ENCODE peak calls at places on chromosomes 4 and X, in four cellular contexts. One of them, this sample, is unnamed.

GRCh38 chr4:5638976-5639375 is 69.4 kb downstream of the EVC2 start:
- DNase-seq in progenitor cell of endocrine pancreas: no peak
- DNase-seq in spleen: no peak
- DNase-seq in suprapubic skin: no peak
- DNase-seq in this sample: no peak

GRCh38 chrX:110045988-110046387 is 43.1 kb downstream of the TMEM164 start:
- DNase-seq in spleen: no peak
- DNase-seq in suprapubic skin: no peak
- DNase-seq in progenitor cell of endocrine pancreas: no peak
- DNase-seq in this sample: no peak

GRCh38 chrX:18286322-18286831 is 65.7 kb upstream of the BEND2 start:
- DNase-seq in progenitor cell of endocrine pancreas: no peak
- DNase-seq in spleen: no peak
- DNase-seq in suprapubic skin: no peak
- DNase-seq in this sample: no peak

GRCh38 chr4:146124023-146124680 is 51.4 kb upstream of the LSM6 start:
- DNase-seq in progenitor cell of endocrine pancreas: no peak
- DNase-seq in suprapubic skin: no peak
- DNase-seq in spleen: no peak
- DNase-seq in this sample: no peak

GRCh38 chr4:128305942-128306341 is 18.3 kb upstream of the PGRMC2 start:
- DNase-seq in spleen: no peak
- DNase-seq in progenitor cell of endocrine pancreas: no peak
- DNase-seq in suprapubic skin: no peak
- DNase-seq in this sample: no peak

GRCh38 chr4:82043081-82043808 is 330.5 kb downstream of the HNRNPD start:
- DNase-seq in suprapubic skin: no peak
- DNase-seq in progenitor cell of endocrine pancreas: no peak
- DNase-seq in spleen: no peak
- DNase-seq in this sample: no peak

GRCh38 chrX:68746988-68747387 is 81.8 kb upstream of the EFNB1 start:
- DNase-seq in progenitor cell of endocrine pancreas: no peak
- DNase-seq in suprapubic skin: peak
- DNase-seq in spleen: peak
- DNase-seq in this sample: no peak

GRCh38 chr4:52861879-52862604 is at the start of gene RASL11B:
- DNase-seq in suprapubic skin: peak
- DNase-seq in spleen: peak
- DNase-seq in progenitor cell of endocrine pancreas: peak
- DNase-seq in this sample: no peak

GRCh38 chr4:12724520-12724919 is 759.6 kb downstream of the RAB28 start:
- DNase-seq in progenitor cell of endocrine pancreas: no peak
- DNase-seq in suprapubic skin: no peak
- DNase-seq in spleen: no peak
- DNase-seq in this sample: no peak

GRCh38 chr4:153151535-153152452 is 52.4 kb upstream of the TRIM2 start:
- DNase-seq in progenitor cell of endocrine pancreas: peak
- DNase-seq in spleen: no peak
- DNase-seq in suprapubic skin: no peak
- DNase-seq in this sample: no peak

GRCh38 chr4:152667781-152668180 is 12.0 kb downstream of the TMEM154 start:
- DNase-seq in suprapubic skin: no peak
- DNase-seq in spleen: no peak
- DNase-seq in progenitor cell of endocrine pancreas: no peak
- DNase-seq in this sample: no peak

GRCh38 chrX:6067600-6067999 is 161.1 kb downstream of the NLGN4X start:
- DNase-seq in progenitor cell of endocrine pancreas: no peak
- DNase-seq in suprapubic skin: no peak
- DNase-seq in spleen: no peak
- DNase-seq in this sample: no peak

GRCh38 chrX:8724176-8724757 is 7.7 kb downstream of the ANOS1 start:
- DNase-seq in spleen: no peak
- DNase-seq in suprapubic skin: no peak
- DNase-seq in progenitor cell of endocrine pancreas: no peak
- DNase-seq in this sample: no peak

GRCh38 chrX:127058220-127058619 is 238.7 kb downstream of the PRR32 start:
- DNase-seq in spleen: no peak
- DNase-seq in suprapubic skin: no peak
- DNase-seq in progenitor cell of endocrine pancreas: no peak
- DNase-seq in this sample: no peak

GRCh38 chr4:14218641-14219040 is 591.1 kb upstream of the BOD1L1 start:
- DNase-seq in spleen: no peak
- DNase-seq in progenitor cell of endocrine pancreas: no peak
- DNase-seq in suprapubic skin: no peak
- DNase-seq in this sample: no peak

GRCh38 chr4:103024996-103025395 is 5.5 kb upstream of the SLC9B1 start:
- DNase-seq in progenitor cell of endocrine pancreas: no peak
- DNase-seq in spleen: no peak
- DNase-seq in suprapubic skin: no peak
- DNase-seq in this sample: no peak

GRCh38 chr4:166078956-166079355 is 205.9 kb downstream of the TLL1 start:
- DNase-seq in spleen: no peak
- DNase-seq in progenitor cell of endocrine pancreas: no peak
- DNase-seq in suprapubic skin: no peak
- DNase-seq in this sample: no peak

GRCh38 chr4:99755223-99755944 is 61.2 kb upstream of the DAPP1 start:
- DNase-seq in spleen: no peak
- DNase-seq in progenitor cell of endocrine pancreas: no peak
- DNase-seq in suprapubic skin: no peak
- DNase-seq in this sample: no peak

GRCh38 chr4:64079316-64079715 is 329.9 kb downstream of the TECRL start:
- DNase-seq in progenitor cell of endocrine pancreas: no peak
- DNase-seq in spleen: no peak
- DNase-seq in suprapubic skin: no peak
- DNase-seq in this sample: no peak

GRCh38 chr4:27024807-27025206 is 164.2 kb downstream of the STIM2 start:
- DNase-seq in progenitor cell of endocrine pancreas: no peak
- DNase-seq in suprapubic skin: no peak
- DNase-seq in spleen: no peak
- DNase-seq in this sample: no peak

GRCh38 chr4:153335665-153336064 is 8.8 kb upstream of the MND1 start:
- DNase-seq in suprapubic skin: no peak
- DNase-seq in spleen: no peak
- DNase-seq in progenitor cell of endocrine pancreas: no peak
- DNase-seq in this sample: no peak

GRCh38 chr4:24930136-24930535 is 17.3 kb upstream of the CCDC149 start:
- DNase-seq in spleen: no peak
- DNase-seq in progenitor cell of endocrine pancreas: no peak
- DNase-seq in suprapubic skin: no peak
- DNase-seq in this sample: no peak

GRCh38 chrX:139286342-139286741 is 244.2 kb upstream of the F9 start:
- DNase-seq in suprapubic skin: no peak
- DNase-seq in spleen: no peak
- DNase-seq in progenitor cell of endocrine pancreas: no peak
- DNase-seq in this sample: no peak

GRCh38 chr4:80015407-80016189 is 57.4 kb downstream of the ANTXR2 start:
- DNase-seq in spleen: no peak
- DNase-seq in suprapubic skin: no peak
- DNase-seq in progenitor cell of endocrine pancreas: no peak
- DNase-seq in this sample: no peak

GRCh38 chr4:188872809-188873208 is 733.6 kb downstream of the TRIML1 start:
- DNase-seq in progenitor cell of endocrine pancreas: no peak
- DNase-seq in suprapubic skin: no peak
- DNase-seq in spleen: no peak
- DNase-seq in this sample: no peak

GRCh38 chr4:158936238-158936637 is 166.6 kb upstream of the RAPGEF2 start:
- DNase-seq in spleen: no peak
- DNase-seq in progenitor cell of endocrine pancreas: no peak
- DNase-seq in suprapubic skin: no peak
- DNase-seq in this sample: no peak

GRCh38 chr4:24137596-24137962 is 247.7 kb upstream of the PPARGC1A start:
- DNase-seq in spleen: no peak
- DNase-seq in progenitor cell of endocrine pancreas: no peak
- DNase-seq in suprapubic skin: no peak
- DNase-seq in this sample: no peak

GRCh38 chrX:46310815-46311497 is 234.3 kb downstream of the ZNF674 start:
- DNase-seq in progenitor cell of endocrine pancreas: no peak
- DNase-seq in spleen: no peak
- DNase-seq in suprapubic skin: no peak
- DNase-seq in this sample: no peak

GRCh38 chrX:131609480-131609879 is 65.6 kb downstream of the OR13H1 start:
- DNase-seq in spleen: no peak
- DNase-seq in progenitor cell of endocrine pancreas: no peak
- DNase-seq in suprapubic skin: no peak
- DNase-seq in this sample: no peak

GRCh38 chr4:138301536-138301935 is 59.4 kb upstream of the SLC7A11 start:
- DNase-seq in suprapubic skin: no peak
- DNase-seq in progenitor cell of endocrine pancreas: no peak
- DNase-seq in spleen: no peak
- DNase-seq in this sample: no peak

GRCh38 chr4:109729155-109729562 is 711 bp downstream of the PLA2G12A start:
- DNase-seq in spleen: no peak
- DNase-seq in progenitor cell of endocrine pancreas: no peak
- DNase-seq in suprapubic skin: no peak
- DNase-seq in this sample: no peak

GRCh38 chr4:152997771-152998487 is 61.8 kb downstream of the FHDC1 start:
- DNase-seq in suprapubic skin: no peak
- DNase-seq in progenitor cell of endocrine pancreas: no peak
- DNase-seq in spleen: peak
- DNase-seq in this sample: no peak

GRCh38 chrX:129823115-129823514 is 20.6 kb downstream of the ZDHHC9 start:
- DNase-seq in spleen: no peak
- DNase-seq in progenitor cell of endocrine pancreas: no peak
- DNase-seq in suprapubic skin: no peak
- DNase-seq in this sample: no peak

GRCh38 chr4:30828290-30828926 is 108.2 kb downstream of the PCDH7 start:
- DNase-seq in spleen: no peak
- DNase-seq in progenitor cell of endocrine pancreas: no peak
- DNase-seq in suprapubic skin: no peak
- DNase-seq in this sample: no peak

GRCh38 chr4:72984351-72984750 is 85.2 kb downstream of the COX18 start:
- DNase-seq in spleen: no peak
- DNase-seq in suprapubic skin: no peak
- DNase-seq in progenitor cell of endocrine pancreas: no peak
- DNase-seq in this sample: no peak

GRCh38 chrX:109934935-109935334 is 68.0 kb upstream of the TMEM164 start:
- DNase-seq in spleen: no peak
- DNase-seq in suprapubic skin: no peak
- DNase-seq in progenitor cell of endocrine pancreas: no peak
- DNase-seq in this sample: no peak

GRCh38 chrX:152601848-152602616 is 35.7 kb upstream of the GABRQ start:
- DNase-seq in suprapubic skin: no peak
- DNase-seq in progenitor cell of endocrine pancreas: no peak
- DNase-seq in spleen: no peak
- DNase-seq in this sample: no peak

GRCh38 chrX:66016905-66017658 is 22.8 kb downstream of the VSIG4 start:
- DNase-seq in spleen: no peak
- DNase-seq in progenitor cell of endocrine pancreas: no peak
- DNase-seq in suprapubic skin: no peak
- DNase-seq in this sample: no peak
- TF ChIP-seq CTCF in spleen: no peak
- TF ChIP-seq CTCF in progenitor cell of endocrine pancreas: no peak
- TF ChIP-seq CTCF in suprapubic skin: no peak
- TF ChIP-seq CTCF in this sample: no peak

GRCh38 chr4:168995537-168996295 is 14.3 kb downstream of the CBR4 start:
- DNase-seq in spleen: no peak
- DNase-seq in progenitor cell of endocrine pancreas: no peak
- DNase-seq in suprapubic skin: no peak
- DNase-seq in this sample: no peak
- TF ChIP-seq CTCF in spleen: no peak
- TF ChIP-seq CTCF in progenitor cell of endocrine pancreas: peak
- TF ChIP-seq CTCF in suprapubic skin: no peak
- TF ChIP-seq CTCF in this sample: peak

DNA sequence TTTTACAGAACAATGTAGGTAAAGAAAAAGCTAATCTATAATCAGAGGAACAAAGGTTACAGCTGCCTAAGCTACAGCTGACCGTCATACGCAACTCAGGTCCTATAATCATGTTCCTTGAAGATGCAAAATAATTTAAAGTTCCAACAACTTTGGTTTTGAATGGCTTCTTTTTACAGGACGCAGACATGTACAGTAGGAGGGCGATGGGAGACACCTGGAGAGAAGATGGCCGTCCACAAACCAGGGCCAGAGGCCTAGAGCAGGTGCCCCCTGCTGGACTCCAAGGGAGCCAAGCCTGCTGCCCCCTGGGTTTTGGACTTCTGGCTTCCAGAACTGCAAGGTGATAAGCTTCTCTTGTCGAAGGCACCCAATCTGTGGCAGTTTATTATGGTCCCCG is 10.6 kb downstream of the HGFAC start:
- DNase-seq in suprapubic skin: no peak
- DNase-seq in progenitor cell of endocrine pancreas: no peak
- DNase-seq in spleen: no peak
- DNase-seq in this sample: no peak
- TF ChIP-seq CTCF in suprapubic skin: no peak
- TF ChIP-seq CTCF in progenitor cell of endocrine pancreas: peak
- TF ChIP-seq CTCF in spleen: no peak
- TF ChIP-seq CTCF in this sample: peak

GRCh38 chr4:105631818-105632400 is 76.6 kb downstream of the INTS12 start:
- DNase-seq in progenitor cell of endocrine pancreas: no peak
- DNase-seq in spleen: no peak
- DNase-seq in suprapubic skin: no peak
- DNase-seq in this sample: no peak

GRCh38 chr4:105633241-105633640 is 75.2 kb downstream of the INTS12 start:
- DNase-seq in spleen: no peak
- DNase-seq in suprapubic skin: no peak
- DNase-seq in progenitor cell of endocrine pancreas: no peak
- DNase-seq in this sample: no peak

GRCh38 chr4:105634402-105634801 is 74.1 kb downstream of the INTS12 start:
- DNase-seq in suprapubic skin: no peak
- DNase-seq in progenitor cell of endocrine pancreas: no peak
- DNase-seq in spleen: no peak
- DNase-seq in this sample: no peak

GRCh38 chr4:105630670-105631655 is 77.5 kb downstream of the INTS12 start:
- DNase-seq in suprapubic skin: no peak
- DNase-seq in spleen: no peak
- DNase-seq in progenitor cell of endocrine pancreas: no peak
- DNase-seq in this sample: no peak

GRCh38 chr4:105632599-105632998 is 75.9 kb downstream of the INTS12 start:
- DNase-seq in spleen: no peak
- DNase-seq in progenitor cell of endocrine pancreas: no peak
- DNase-seq in suprapubic skin: no peak
- DNase-seq in this sample: no peak
- TF ChIP-seq CTCF in spleen: no peak
- TF ChIP-seq CTCF in progenitor cell of endocrine pancreas: no peak
- TF ChIP-seq CTCF in suprapubic skin: no peak
- TF ChIP-seq CTCF in this sample: no peak